ENCODE peak calls at places on chromosomes 7 and 10, in seven cellular contexts. One of them, this sample, is unnamed.

GRCh38 chr10:77463967-77464745 is 173.5 kb downstream of the KCNMA1 start:
- DNase-seq in sciatic nerve: no peak
- DNase-seq in neural progenitor cell: no peak
- DNase-seq in EL: peak
- DNase-seq in amniotic stem cell: no peak
- DNase-seq in ELR: peak
- DNase-seq in neural crest cell: no peak
- DNase-seq in this sample: no peak

GRCh38 chr10:20233423-20233822 is 417.2 kb downstream of the PLXDC2 start:
- DNase-seq in amniotic stem cell: no peak
- DNase-seq in neural progenitor cell: peak
- DNase-seq in sciatic nerve: no peak
- DNase-seq in neural crest cell: no peak
- DNase-seq in ELR: no peak
- DNase-seq in EL: no peak
- DNase-seq in this sample: no peak

GRCh38 chr10:22911889-22912762 is 15.7 kb upstream of the ARMC3 start:
- DNase-seq in amniotic stem cell: no peak
- DNase-seq in EL: peak
- DNase-seq in ELR: no peak
- DNase-seq in neural progenitor cell: no peak
- DNase-seq in sciatic nerve: no peak
- DNase-seq in neural crest cell: no peak
- DNase-seq in this sample: no peak

GRCh38 chr10:102642553-102643345 is 1.5 kb upstream of the TRIM8 start:
- DNase-seq in EL: peak
- DNase-seq in ELR: peak
- DNase-seq in amniotic stem cell: no peak
- DNase-seq in sciatic nerve: peak
- DNase-seq in neural crest cell: peak
- DNase-seq in neural progenitor cell: peak
- DNase-seq in this sample: peak

GRCh38 chr7:123660514-123661354 is 5.1 kb downstream of the LMOD2 start:
- DNase-seq in sciatic nerve: no peak
- DNase-seq in neural crest cell: no peak
- DNase-seq in neural progenitor cell: no peak
- DNase-seq in EL: no peak
- DNase-seq in ELR: no peak
- DNase-seq in amniotic stem cell: no peak
- DNase-seq in this sample: no peak

GRCh38 chr7:7870590-7870989 is 98.0 kb upstream of the GLCCI1 start:
- DNase-seq in neural progenitor cell: no peak
- DNase-seq in ELR: no peak
- DNase-seq in sciatic nerve: no peak
- DNase-seq in neural crest cell: no peak
- DNase-seq in EL: no peak
- DNase-seq in amniotic stem cell: no peak
- DNase-seq in this sample: no peak

GRCh38 chr10:7526017-7526400 is 115.2 kb upstream of the SFMBT2 start:
- DNase-seq in amniotic stem cell: no peak
- DNase-seq in sciatic nerve: no peak
- DNase-seq in EL: no peak
- DNase-seq in ELR: no peak
- DNase-seq in neural crest cell: no peak
- DNase-seq in neural progenitor cell: no peak
- DNase-seq in this sample: peak

GRCh38 chr7:87735360-87735759 is 107.2 kb downstream of the RUNDC3B start:
- DNase-seq in EL: peak
- DNase-seq in neural progenitor cell: no peak
- DNase-seq in sciatic nerve: no peak
- DNase-seq in amniotic stem cell: no peak
- DNase-seq in ELR: no peak
- DNase-seq in neural crest cell: no peak
- DNase-seq in this sample: no peak

GRCh38 chr10:27744478-27745379 is 890 bp downstream of the MKX start:
- DNase-seq in ELR: peak
- DNase-seq in amniotic stem cell: peak
- DNase-seq in neural crest cell: peak
- DNase-seq in neural progenitor cell: peak
- DNase-seq in EL: peak
- DNase-seq in sciatic nerve: peak
- DNase-seq in this sample: no peak

GRCh38 chr10:62109532-62110293 is 158.9 kb downstream of the RTKN2 start:
- DNase-seq in EL: no peak
- DNase-seq in neural crest cell: no peak
- DNase-seq in neural progenitor cell: no peak
- DNase-seq in ELR: no peak
- DNase-seq in amniotic stem cell: no peak
- DNase-seq in sciatic nerve: no peak
- DNase-seq in this sample: no peak

GRCh38 chr7:2596636-2597635 is 34.9 kb upstream of the TTYH3 start:
- DNase-seq in ELR: no peak
- DNase-seq in sciatic nerve: no peak
- DNase-seq in neural progenitor cell: no peak
- DNase-seq in EL: no peak
- DNase-seq in neural crest cell: no peak
- DNase-seq in amniotic stem cell: no peak
- DNase-seq in this sample: no peak